ENCODE peak calls at places on chromosome 4, in eight cellular contexts. One of them, this sample, is unnamed. For H3K9me3 and H3K4me1, the result is how much of the 10 kb centered on the place peaks cover.

GRCh38 chr4:78560296-78560963 is 8.9 kb downstream of the ANXA3 start:
- DNase-seq in A549: no peak
- DNase-seq in cardiac muscle cell: peak
- DNase-seq in adrenal gland: no peak
- DNase-seq in psoas muscle: no peak
- DNase-seq in BE2C: no peak
- DNase-seq in naive thymus-derived CD4-positive, alpha-beta T cell: no peak
- DNase-seq in ovary: no peak
- DNase-seq in this sample: no peak

GRCh38 chr4:69591374-69591773 is 48.1 kb downstream of the UGT2A2 start:
- DNase-seq in A549: no peak
- DNase-seq in cardiac muscle cell: no peak
- DNase-seq in adrenal gland: no peak
- DNase-seq in psoas muscle: no peak
- DNase-seq in BE2C: no peak
- DNase-seq in naive thymus-derived CD4-positive, alpha-beta T cell: no peak
- DNase-seq in ovary: no peak
- DNase-seq in this sample: no peak

GRCh38 chr4:116180056-116180690 is 905.2 kb downstream of the TRAM1L1 start:
- DNase-seq in A549: peak
- DNase-seq in cardiac muscle cell: peak
- DNase-seq in adrenal gland: no peak
- DNase-seq in psoas muscle: no peak
- DNase-seq in BE2C: no peak
- DNase-seq in naive thymus-derived CD4-positive, alpha-beta T cell: no peak
- DNase-seq in ovary: no peak
- DNase-seq in this sample: no peak

GRCh38 chr4:100738388-100739165 is 220.8 kb upstream of the EMCN start:
- DNase-seq in A549: peak
- DNase-seq in cardiac muscle cell: peak
- DNase-seq in adrenal gland: peak
- DNase-seq in psoas muscle: no peak
- DNase-seq in BE2C: peak
- DNase-seq in naive thymus-derived CD4-positive, alpha-beta T cell: no peak
- DNase-seq in ovary: no peak
- DNase-seq in this sample: no peak

GRCh38 chr4:79935264-79935663 is 137.8 kb downstream of the ANTXR2 start:
- DNase-seq in A549: no peak
- DNase-seq in cardiac muscle cell: no peak
- DNase-seq in adrenal gland: no peak
- DNase-seq in psoas muscle: no peak
- DNase-seq in BE2C: no peak
- DNase-seq in naive thymus-derived CD4-positive, alpha-beta T cell: no peak
- DNase-seq in ovary: no peak
- DNase-seq in this sample: no peak

GRCh38 chr4:77819409-77819835 is 254 bp upstream of the CNOT6L start:
- DNase-seq in A549: no peak
- DNase-seq in cardiac muscle cell: peak
- DNase-seq in adrenal gland: no peak
- DNase-seq in psoas muscle: no peak
- DNase-seq in BE2C: peak
- DNase-seq in naive thymus-derived CD4-positive, alpha-beta T cell: no peak
- DNase-seq in ovary: no peak
- DNase-seq in this sample: no peak

GRCh38 chr4:144985014-144985413 is 113.0 kb downstream of the ANAPC10 start:
- DNase-seq in A549: no peak
- DNase-seq in cardiac muscle cell: no peak
- DNase-seq in adrenal gland: no peak
- DNase-seq in psoas muscle: no peak
- DNase-seq in BE2C: no peak
- DNase-seq in naive thymus-derived CD4-positive, alpha-beta T cell: no peak
- DNase-seq in ovary: no peak
- DNase-seq in this sample: no peak

GRCh38 chr4:73451404-73451803 is 15.4 kb downstream of the AFP start:
- DNase-seq in A549: no peak
- DNase-seq in cardiac muscle cell: peak
- DNase-seq in adrenal gland: no peak
- DNase-seq in psoas muscle: no peak
- DNase-seq in BE2C: no peak
- DNase-seq in naive thymus-derived CD4-positive, alpha-beta T cell: no peak
- DNase-seq in ovary: no peak
- DNase-seq in this sample: no peak

GRCh38 chr4:132540797-132541196 is 608.3 kb upstream of the PCDH10 start:
- DNase-seq in A549: no peak
- DNase-seq in cardiac muscle cell: no peak
- DNase-seq in adrenal gland: no peak
- DNase-seq in psoas muscle: no peak
- DNase-seq in BE2C: no peak
- DNase-seq in naive thymus-derived CD4-positive, alpha-beta T cell: no peak
- DNase-seq in ovary: no peak
- DNase-seq in this sample: no peak

GRCh38 chr4:8574796-8575370 is 5.3 kb upstream of the GPR78 start:
- DNase-seq in A549: no peak
- DNase-seq in cardiac muscle cell: no peak
- DNase-seq in adrenal gland: peak
- DNase-seq in psoas muscle: peak
- DNase-seq in BE2C: no peak
- DNase-seq in naive thymus-derived CD4-positive, alpha-beta T cell: no peak
- DNase-seq in ovary: no peak
- DNase-seq in this sample: no peak

GRCh38 chr4:74531952-74532794 is 87.2 kb downstream of the AREG start:
- DNase-seq in A549: peak
- DNase-seq in cardiac muscle cell: peak
- DNase-seq in adrenal gland: no peak
- DNase-seq in psoas muscle: no peak
- DNase-seq in BE2C: peak
- DNase-seq in naive thymus-derived CD4-positive, alpha-beta T cell: peak
- DNase-seq in ovary: no peak
- DNase-seq in this sample: no peak

GRCh38 chr4:68391451-68391850 is 41.6 kb upstream of the YTHDC1 start:
- DNase-seq in A549: no peak
- DNase-seq in cardiac muscle cell: no peak
- DNase-seq in adrenal gland: no peak
- DNase-seq in psoas muscle: no peak
- DNase-seq in BE2C: no peak
- DNase-seq in naive thymus-derived CD4-positive, alpha-beta T cell: no peak
- DNase-seq in ovary: no peak
- DNase-seq in this sample: no peak

GRCh38 chr4:93066746-93067145 is 761.8 kb upstream of the ATOH1 start:
- DNase-seq in A549: no peak
- DNase-seq in cardiac muscle cell: peak
- DNase-seq in adrenal gland: no peak
- DNase-seq in psoas muscle: no peak
- DNase-seq in BE2C: no peak
- DNase-seq in naive thymus-derived CD4-positive, alpha-beta T cell: no peak
- DNase-seq in ovary: no peak
- DNase-seq in this sample: no peak

GRCh38 chr4:6701371-6701770 is 7.7 kb downstream of the S100P start:
- DNase-seq in A549: no peak
- DNase-seq in cardiac muscle cell: no peak
- DNase-seq in adrenal gland: no peak
- DNase-seq in psoas muscle: no peak
- DNase-seq in BE2C: no peak
- DNase-seq in naive thymus-derived CD4-positive, alpha-beta T cell: no peak
- DNase-seq in ovary: no peak
- DNase-seq in this sample: no peak

GRCh38 chr4:27129871-27130277 is 269.2 kb downstream of the STIM2 start:
- DNase-seq in A549: no peak
- DNase-seq in cardiac muscle cell: no peak
- DNase-seq in adrenal gland: no peak
- DNase-seq in psoas muscle: peak
- DNase-seq in BE2C: no peak
- DNase-seq in naive thymus-derived CD4-positive, alpha-beta T cell: no peak
- DNase-seq in ovary: no peak
- DNase-seq in this sample: no peak

GRCh38 chr4:153643406-153644016 is 40.6 kb upstream of the TLR2 start:
- DNase-seq in A549: peak
- DNase-seq in cardiac muscle cell: peak
- DNase-seq in adrenal gland: no peak
- DNase-seq in psoas muscle: no peak
- DNase-seq in BE2C: no peak
- DNase-seq in naive thymus-derived CD4-positive, alpha-beta T cell: peak
- DNase-seq in ovary: no peak
- DNase-seq in this sample: no peak

GRCh38 chr4:88215351-88215750 is 56.9 kb upstream of the ABCG2 start:
- DNase-seq in A549: no peak
- DNase-seq in cardiac muscle cell: no peak
- DNase-seq in adrenal gland: no peak
- DNase-seq in psoas muscle: no peak
- DNase-seq in BE2C: no peak
- DNase-seq in naive thymus-derived CD4-positive, alpha-beta T cell: no peak
- DNase-seq in ovary: no peak
- DNase-seq in this sample: no peak

GRCh38 chr4:122701061-122701460 is 31.4 kb upstream of the BBS12 start:
- DNase-seq in A549: no peak
- DNase-seq in cardiac muscle cell: no peak
- DNase-seq in adrenal gland: no peak
- DNase-seq in psoas muscle: no peak
- DNase-seq in BE2C: no peak
- DNase-seq in naive thymus-derived CD4-positive, alpha-beta T cell: no peak
- DNase-seq in ovary: no peak
- DNase-seq in this sample: no peak

GRCh38 chr4:122703868-122704267 is 28.6 kb upstream of the BBS12 start:
- DNase-seq in A549: no peak
- DNase-seq in cardiac muscle cell: no peak
- DNase-seq in adrenal gland: no peak
- DNase-seq in psoas muscle: no peak
- DNase-seq in BE2C: no peak
- DNase-seq in naive thymus-derived CD4-positive, alpha-beta T cell: no peak
- DNase-seq in ovary: no peak
- DNase-seq in this sample: no peak

GRCh38 chr4:122701965-122702364 is 30.5 kb upstream of the BBS12 start:
- DNase-seq in A549: no peak
- DNase-seq in cardiac muscle cell: no peak
- DNase-seq in adrenal gland: no peak
- DNase-seq in psoas muscle: no peak
- DNase-seq in BE2C: no peak
- DNase-seq in naive thymus-derived CD4-positive, alpha-beta T cell: no peak
- DNase-seq in ovary: no peak
- DNase-seq in this sample: no peak

GRCh38 chr4:122702939-122703338 is 29.6 kb upstream of the BBS12 start:
- DNase-seq in A549: no peak
- DNase-seq in cardiac muscle cell: no peak
- DNase-seq in adrenal gland: no peak
- DNase-seq in psoas muscle: no peak
- DNase-seq in BE2C: no peak
- DNase-seq in naive thymus-derived CD4-positive, alpha-beta T cell: no peak
- DNase-seq in ovary: peak
- DNase-seq in this sample: no peak

DNA sequence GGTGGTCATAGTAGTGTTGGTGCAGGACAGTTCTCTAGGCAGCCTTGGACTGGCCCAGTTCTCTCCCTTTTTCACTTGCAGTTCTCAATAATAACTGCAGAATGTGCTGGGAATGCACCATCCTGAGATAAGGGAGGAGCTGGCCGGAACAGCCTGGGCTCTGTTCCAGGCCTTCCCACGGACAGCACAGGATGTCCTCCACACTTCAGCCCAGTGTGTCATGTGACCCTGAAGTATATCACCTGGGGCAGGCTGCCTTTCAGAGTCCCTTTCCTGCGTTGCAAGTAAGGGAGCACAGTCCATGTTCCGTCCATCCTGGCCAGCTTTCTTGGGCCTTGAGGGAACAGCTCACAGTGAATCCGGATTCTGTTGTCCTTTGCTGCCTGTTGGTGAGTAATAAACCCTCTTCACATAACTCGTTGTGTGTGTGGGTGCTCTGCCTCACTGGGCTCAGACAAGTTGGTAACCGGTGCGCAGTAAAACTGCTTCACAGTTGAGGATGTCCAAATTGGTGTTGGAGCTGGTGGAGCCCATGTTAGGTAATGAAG is 32.3 kb upstream of the BBS12 start:
- DNase-seq in A549: no peak
- DNase-seq in cardiac muscle cell: peak
- DNase-seq in adrenal gland: peak
- DNase-seq in psoas muscle: no peak
- DNase-seq in BE2C: peak
- DNase-seq in naive thymus-derived CD4-positive, alpha-beta T cell: no peak
- DNase-seq in ovary: peak
- DNase-seq in this sample: no peak
- H3K4me3 ChIP-seq in A549: no peak
- H3K4me3 ChIP-seq in cardiac muscle cell: no peak
- H3K4me3 ChIP-seq in adrenal gland: no peak
- H3K4me3 ChIP-seq in psoas muscle: no peak
- H3K4me3 ChIP-seq in BE2C: no peak
- H3K4me3 ChIP-seq in naive thymus-derived CD4-positive, alpha-beta T cell: no peak
- H3K4me3 ChIP-seq in ovary: peak
- H3K4me3 ChIP-seq in this sample: no peak

DNA sequence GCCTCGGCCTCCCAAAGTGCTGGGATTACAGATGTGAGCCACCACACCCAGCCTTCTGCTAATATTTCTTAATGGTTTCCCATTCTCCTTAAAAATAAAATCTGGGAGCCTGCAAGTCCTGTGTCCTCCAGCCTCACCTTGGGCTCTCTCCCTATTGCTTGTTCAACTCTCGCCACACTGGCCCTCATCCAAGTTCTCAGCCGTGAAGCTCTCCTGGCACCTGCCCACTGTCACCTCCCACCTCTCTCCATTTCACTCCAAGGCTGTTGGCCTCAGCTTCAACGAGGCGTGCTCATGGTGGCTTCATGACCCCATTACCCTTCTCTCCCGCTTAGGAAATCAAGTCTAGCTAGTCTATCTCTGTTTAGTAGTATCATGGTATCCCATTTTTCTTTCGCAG is 9.5 kb upstream of the ETNPPL start:
- DNase-seq in A549: no peak
- DNase-seq in cardiac muscle cell: no peak
- DNase-seq in adrenal gland: no peak
- DNase-seq in psoas muscle: no peak
- DNase-seq in BE2C: no peak
- DNase-seq in naive thymus-derived CD4-positive, alpha-beta T cell: no peak
- DNase-seq in ovary: no peak
- DNase-seq in this sample: no peak
- H3K9me3 ChIP-seq in A549: under half
- H3K9me3 ChIP-seq in cardiac muscle cell: under half
- H3K9me3 ChIP-seq in adrenal gland: under half
- H3K9me3 ChIP-seq in psoas muscle: under half
- H3K9me3 ChIP-seq in BE2C: under half
- H3K9me3 ChIP-seq in naive thymus-derived CD4-positive, alpha-beta T cell: under half
- H3K9me3 ChIP-seq in ovary: under half
- H3K9me3 ChIP-seq in this sample: under half

GRCh38 chr4:113637363-113637762 is 124.2 kb downstream of the CAMK2D start:
- DNase-seq in A549: no peak
- DNase-seq in cardiac muscle cell: peak
- DNase-seq in adrenal gland: no peak
- DNase-seq in psoas muscle: no peak
- DNase-seq in BE2C: no peak
- DNase-seq in naive thymus-derived CD4-positive, alpha-beta T cell: no peak
- DNase-seq in ovary: no peak
- DNase-seq in this sample: no peak
- H3K4me1 ChIP-seq in A549: half or more
- H3K4me1 ChIP-seq in cardiac muscle cell: under half
- H3K4me1 ChIP-seq in adrenal gland: under half
- H3K4me1 ChIP-seq in psoas muscle: under half
- H3K4me1 ChIP-seq in BE2C: under half
- H3K4me1 ChIP-seq in naive thymus-derived CD4-positive, alpha-beta T cell: under half
- H3K4me1 ChIP-seq in ovary: under half
- H3K4me1 ChIP-seq in this sample: under half

DNA sequence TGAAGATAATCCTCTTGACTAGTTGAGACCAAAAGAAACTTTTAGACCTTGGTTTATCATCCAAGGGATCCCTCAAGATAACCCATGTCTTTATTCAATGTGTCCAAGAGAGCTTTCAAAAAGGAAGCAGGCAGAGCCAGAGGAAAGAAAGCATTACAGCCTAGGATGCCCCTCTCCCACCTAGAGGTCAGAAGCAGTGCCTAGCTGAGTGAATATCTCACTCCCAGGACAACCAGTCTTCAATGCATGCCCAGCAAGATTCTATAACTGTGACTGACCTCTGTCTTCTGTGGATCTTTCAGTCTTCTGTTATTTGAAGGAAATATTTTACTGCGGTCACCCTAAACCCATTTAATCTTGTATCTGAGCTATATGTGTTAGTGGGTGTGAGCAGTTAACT is 537.2 kb upstream of the CPEB2 start:
- DNase-seq in A549: no peak
- DNase-seq in cardiac muscle cell: no peak
- DNase-seq in adrenal gland: no peak
- DNase-seq in psoas muscle: no peak
- DNase-seq in BE2C: no peak
- DNase-seq in naive thymus-derived CD4-positive, alpha-beta T cell: no peak
- DNase-seq in ovary: no peak
- DNase-seq in this sample: no peak
- H3K4me3 ChIP-seq in A549: no peak
- H3K4me3 ChIP-seq in cardiac muscle cell: no peak
- H3K4me3 ChIP-seq in adrenal gland: no peak
- H3K4me3 ChIP-seq in psoas muscle: no peak
- H3K4me3 ChIP-seq in BE2C: no peak
- H3K4me3 ChIP-seq in naive thymus-derived CD4-positive, alpha-beta T cell: no peak
- H3K4me3 ChIP-seq in ovary: no peak
- H3K4me3 ChIP-seq in this sample: no peak

This sample was measured in effector memory CD4-positive, alpha-beta T cell.